ENCODE peak calls at places on chromosomes 2 and 18, in six cellular contexts. J, Q, T, X, H and A are unnamed samples.

GRCh38 chr18:79365701-79366100 is 30.0 kb upstream of the NFATC1 start:
- DNase-seq in J (no peak), Q (no peak), T (no peak), X (no peak), H (peak), A (no peak)

GRCh38 chr2:76599732-76600368 is 889.1 kb upstream of the GCFC2 start:
- DNase-seq in J (peak), Q (peak), T (peak), X (peak), H (no peak), A (no peak)

GRCh38 chr18:37160038-37160745 is 331.3 kb downstream of the KIAA1328 start:
- DNase-seq in J (no peak), Q (no peak), T (no peak), X (no peak), H (no peak), A (no peak)

GRCh38 chr2:240787521-240788472 is 32.2 kb downstream of the KIF1A start:
- DNase-seq in J (peak), Q (no peak), T (no peak), X (no peak), H (peak), A (no peak)

GRCh38 chr2:67709835-67710234 is 312.7 kb downstream of the ETAA1 start:
- DNase-seq in J (no peak), Q (no peak), T (no peak), X (no peak), H (no peak), A (no peak)

GRCh38 chr2:236503583-236503982 is 66.0 kb upstream of the ACKR3 start:
- DNase-seq in J (no peak), Q (no peak), T (no peak), X (no peak), H (no peak), A (no peak)

GRCh38 chr2:17375262-17375661 is 143.0 kb downstream of the RAD51AP2 start:
- DNase-seq in J (no peak), Q (no peak), T (no peak), X (no peak), H (no peak), A (no peak)

GRCh38 chr18:46629356-46629755 is 27.7 kb downstream of the LOXHD1 start:
- DNase-seq in J (no peak), Q (no peak), T (no peak), X (no peak), H (no peak), A (no peak)

GRCh38 chr2:119681196-119681867 is 2.3 kb downstream of the TMEM177 start:
- DNase-seq in J (no peak), Q (no peak), T (no peak), X (no peak), H (peak), A (no peak)

GRCh38 chr18:80161781-80162417 is 52.8 kb downstream of the ADNP2 start:
- DNase-seq in J (no peak), Q (no peak), T (no peak), X (no peak), H (no peak), A (no peak)

GRCh38 chr18:58525517-58525916 is 103.4 kb downstream of the ALPK2 start:
- DNase-seq in J (no peak), Q (no peak), T (no peak), X (no peak), H (no peak), A (no peak)

GRCh38 chr18:961644-962355 is 57.1 kb downstream of the ADCYAP1 start:
- DNase-seq in J (peak), Q (peak), T (peak), X (no peak), H (no peak), A (no peak)

GRCh38 chr18:70289351-70290330 is 796 bp downstream of the SOCS6 start:
- DNase-seq in J (peak), Q (peak), T (peak), X (peak), H (peak), A (no peak)

GRCh38 chr2:203711399-203711798 is 5.0 kb downstream of the CD28 start:
- DNase-seq in J (no peak), Q (no peak), T (no peak), X (no peak), H (no peak), A (no peak)

GRCh38 chr2:63189026-63189425 is 138.4 kb downstream of the OTX1 start:
- DNase-seq in J (no peak), Q (peak), T (peak), X (peak), H (no peak), A (no peak)

GRCh38 chr2:136019304-136019703 is 33.9 kb upstream of the DARS1 start:
- DNase-seq in J (no peak), Q (no peak), T (no peak), X (no peak), H (no peak), A (no peak)

GRCh38 chr2:237072067-237072931 is 13.4 kb upstream of the COPS8 start:
- DNase-seq in J (peak), Q (peak), T (peak), X (peak), H (peak), A (peak)

GRCh38 chr2:207040606-207041173 is 101.4 kb downstream of the CPO start:
- DNase-seq in J (no peak), Q (no peak), T (no peak), X (no peak), H (no peak), A (no peak)

GRCh38 chr18:44458777-44459176 is 221.9 kb upstream of the SETBP1 start:
- DNase-seq in J (no peak), Q (no peak), T (no peak), X (no peak), H (no peak), A (no peak)

GRCh38 chr2:63875143-63875542 is 33.4 kb downstream of the UGP2 start:
- DNase-seq in J (no peak), Q (no peak), T (no peak), X (no peak), H (no peak), A (no peak)

GRCh38 chr2:174053784-174054183 is 88.6 kb upstream of the SP3 start:
- DNase-seq in J (no peak), Q (peak), T (no peak), X (no peak), H (no peak), A (no peak)

GRCh38 chr18:39489426-39489825 is 1923.8 kb upstream of the CELF4 start:
- DNase-seq in J (no peak), Q (no peak), T (no peak), X (no peak), H (no peak), A (no peak)

GRCh38 chr2:7950035-7950612 is 731.7 kb upstream of the ID2 start:
- DNase-seq in J (no peak), Q (no peak), T (no peak), X (no peak), H (no peak), A (peak)

GRCh38 chr2:119179951-119180350 is 21.4 kb upstream of the C1QL2 start:
- DNase-seq in J (no peak), Q (no peak), T (no peak), X (no peak), H (no peak), A (no peak)

GRCh38 chr2:109721117-109721504 is 73.0 kb upstream of the RGPD5 start:
- DNase-seq in J (no peak), Q (no peak), T (no peak), X (no peak), H (no peak), A (no peak)

GRCh38 chr18:21191596-21192307 is 50.3 kb upstream of the GREB1L start:
- DNase-seq in J (peak), Q (peak), T (peak), X (peak), H (no peak), A (no peak)

GRCh38 chr18:79627750-79628294 is 51.8 kb upstream of the CTDP1 start:
- DNase-seq in J (no peak), Q (no peak), T (no peak), X (no peak), H (peak), A (no peak)

GRCh38 chr2:241935314-241935713 is 65.8 kb downstream of the RTP5 start:
- DNase-seq in J (no peak), Q (no peak), T (no peak), X (no peak), H (no peak), A (no peak)

GRCh38 chr2:222865301-222865700 is 4.5 kb downstream of the ACSL3 start:
- DNase-seq in J (no peak), Q (no peak), T (no peak), X (no peak), H (no peak), A (no peak)
- H3K4me3 ChIP-seq in J (no peak), Q (no peak), T (no peak), X (no peak), H (no peak), A (no peak)

GRCh38 chr18:25974630-25975077 is 115.8 kb downstream of the SS18 start:
- DNase-seq in J (no peak), Q (no peak), T (no peak), X (no peak), H (no peak), A (no peak)
- TF ChIP-seq CTCF in J (no peak), Q (no peak), T (no peak), X (no peak), H (no peak), A (no peak)

DNA sequence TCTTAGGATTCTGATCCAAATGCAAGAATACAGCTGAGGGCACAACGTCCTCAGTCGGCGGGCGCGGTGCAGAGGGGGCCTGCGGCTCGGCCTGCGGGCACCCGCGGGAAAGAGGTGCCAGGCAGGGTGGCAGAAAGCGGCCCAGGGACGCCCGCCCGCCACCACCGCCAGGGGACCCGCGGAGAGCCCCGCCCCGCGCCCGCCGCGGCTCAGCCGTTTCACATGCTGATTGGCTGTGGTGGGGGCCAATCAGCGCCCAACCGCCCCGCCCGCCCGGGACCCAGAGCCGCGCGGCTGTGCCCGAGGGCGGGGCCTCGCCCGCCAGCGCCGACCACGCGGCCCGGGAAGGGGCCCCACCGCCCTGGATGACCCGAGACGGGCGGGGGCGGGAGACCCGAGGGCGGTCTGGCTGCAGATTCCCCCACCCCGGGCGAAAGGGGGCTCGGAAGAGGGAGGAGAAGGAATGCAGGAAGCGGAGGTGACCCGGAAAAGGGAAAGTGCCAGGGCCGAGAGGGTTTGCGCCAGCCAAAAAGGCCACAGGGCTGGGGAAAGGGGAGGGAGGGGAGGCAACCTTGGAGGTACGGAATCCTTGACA is 8.0 kb downstream of the IRS1 start:
- DNase-seq in J (peak), Q (peak), T (peak), X (peak), H (peak), A (peak)
- H3K27ac ChIP-seq in J (peak), Q (peak), T (peak), X (peak), H (peak), A (peak)

DNA sequence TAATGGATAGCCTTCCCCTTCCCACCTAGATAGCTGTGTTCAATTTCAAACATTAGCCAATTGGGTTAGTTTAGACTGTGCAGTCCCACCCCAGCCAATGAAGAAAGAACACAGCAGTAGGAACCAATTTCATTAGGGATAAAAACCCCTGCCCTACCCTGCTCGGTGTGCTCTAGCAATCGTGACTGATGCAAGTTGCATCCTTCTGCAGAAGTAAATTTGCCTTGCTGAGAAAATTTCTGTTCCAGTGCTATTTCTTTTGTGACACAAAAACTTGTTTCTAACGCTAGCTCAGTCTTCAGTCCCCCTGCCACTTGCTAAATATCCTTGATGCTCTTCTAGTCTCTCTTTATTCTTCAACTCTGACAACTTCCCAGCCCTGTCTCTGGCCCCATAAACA is 15.2 kb upstream of the SAP130 start:
- DNase-seq in J (no peak), Q (no peak), T (no peak), X (no peak), H (no peak), A (no peak)
- H3K4me3 ChIP-seq in J (no peak), Q (no peak), T (no peak), X (no peak), H (no peak), A (no peak)

GRCh38 chr2:26519396-26519991 is 41.6 kb upstream of the OTOF start:
- DNase-seq in J (no peak), Q (no peak), T (no peak), X (no peak), H (no peak), A (no peak)

GRCh38 chr2:26522325-26523120 is 44.6 kb upstream of the OTOF start:
- DNase-seq in J (no peak), Q (no peak), T (no peak), X (peak), H (no peak), A (no peak)

GRCh38 chr2:26520065-26520464 is 42.1 kb upstream of the OTOF start:
- DNase-seq in J (no peak), Q (no peak), T (no peak), X (no peak), H (no peak), A (no peak)

GRCh38 chr2:26521913-26522180 is 43.9 kb upstream of the OTOF start:
- DNase-seq in J (no peak), Q (no peak), T (no peak), X (no peak), H (no peak), A (no peak)

GRCh38 chr2:26521054-26521912 is 43.4 kb upstream of the OTOF start:
- DNase-seq in J (no peak), Q (peak), T (peak), X (no peak), H (no peak), A (no peak)
- TF ChIP-seq CTCF in J (peak), Q (peak), T (peak), X (peak), H (peak), A (no peak)

DNA sequence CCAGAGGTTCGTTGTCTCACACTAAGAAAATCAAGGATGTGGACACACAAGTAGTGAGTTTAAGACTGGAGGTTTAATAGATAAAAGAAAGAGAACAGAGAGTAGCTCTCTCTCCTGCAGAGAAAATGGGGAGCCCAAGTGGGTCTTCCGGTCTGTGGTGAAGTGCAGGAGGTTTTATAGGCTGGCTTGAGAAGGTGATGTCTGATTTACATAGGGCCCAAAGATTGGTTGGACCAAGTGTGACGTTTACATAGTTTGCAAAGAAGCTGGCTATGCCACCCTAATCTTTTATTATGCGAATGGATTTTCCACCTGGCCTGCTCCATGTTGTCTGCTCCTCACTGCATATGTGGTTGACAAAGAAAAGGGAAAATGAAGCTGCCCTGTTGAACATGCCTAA is 430.4 kb upstream of the TRIB2 start:
- DNase-seq in J (no peak), Q (no peak), T (no peak), X (no peak), H (no peak), A (no peak)
- H3K27ac ChIP-seq in J (no peak), Q (no peak), T (no peak), X (no peak), H (no peak), A (no peak)

GRCh38 chr2:229486673-229487072 is 215.6 kb upstream of the PID1 start:
- DNase-seq in J (no peak), Q (peak), T (no peak), X (no peak), H (no peak), A (no peak)
- H3K4me3 ChIP-seq in J (no peak), Q (no peak), T (no peak), X (no peak), H (no peak), A (no peak)

DNA sequence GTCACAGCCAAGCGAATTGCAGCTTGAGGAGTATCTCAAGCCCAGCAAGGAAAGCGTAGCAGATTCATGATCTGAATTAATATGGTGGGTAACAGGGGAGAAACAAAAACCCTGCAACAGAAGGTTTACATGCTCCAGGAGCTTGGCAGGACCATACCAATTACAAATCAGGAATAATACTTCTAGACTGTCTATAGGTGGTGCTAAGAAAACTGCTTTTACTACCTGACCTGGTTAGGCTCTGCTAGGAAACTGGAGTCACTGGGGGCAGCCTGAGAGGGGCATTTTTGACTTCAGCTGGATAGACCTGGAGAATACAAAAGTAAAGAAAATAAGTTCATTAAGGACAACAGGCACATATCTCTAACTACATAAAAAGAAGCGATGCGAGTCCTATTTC is 24.6 kb upstream of the SPOPL start:
- DNase-seq in J (no peak), Q (no peak), T (no peak), X (no peak), H (no peak), A (no peak)
- TF ChIP-seq CTCF in J (no peak), Q (peak), T (no peak), X (no peak), H (no peak), A (no peak)

GRCh38 chr18:9792565-9793226 is 84.6 kb downstream of the RAB31 start:
- DNase-seq in J (no peak), Q (peak), T (no peak), X (no peak), H (no peak), A (no peak)

GRCh38 chr18:9802175-9802747 is 83.5 kb upstream of the TXNDC2 start:
- DNase-seq in J (no peak), Q (no peak), T (no peak), X (no peak), H (no peak), A (no peak)

GRCh38 chr18:9802774-9803697 is 82.7 kb upstream of the TXNDC2 start:
- DNase-seq in J (no peak), Q (peak), T (no peak), X (no peak), H (no peak), A (peak)

DNA sequence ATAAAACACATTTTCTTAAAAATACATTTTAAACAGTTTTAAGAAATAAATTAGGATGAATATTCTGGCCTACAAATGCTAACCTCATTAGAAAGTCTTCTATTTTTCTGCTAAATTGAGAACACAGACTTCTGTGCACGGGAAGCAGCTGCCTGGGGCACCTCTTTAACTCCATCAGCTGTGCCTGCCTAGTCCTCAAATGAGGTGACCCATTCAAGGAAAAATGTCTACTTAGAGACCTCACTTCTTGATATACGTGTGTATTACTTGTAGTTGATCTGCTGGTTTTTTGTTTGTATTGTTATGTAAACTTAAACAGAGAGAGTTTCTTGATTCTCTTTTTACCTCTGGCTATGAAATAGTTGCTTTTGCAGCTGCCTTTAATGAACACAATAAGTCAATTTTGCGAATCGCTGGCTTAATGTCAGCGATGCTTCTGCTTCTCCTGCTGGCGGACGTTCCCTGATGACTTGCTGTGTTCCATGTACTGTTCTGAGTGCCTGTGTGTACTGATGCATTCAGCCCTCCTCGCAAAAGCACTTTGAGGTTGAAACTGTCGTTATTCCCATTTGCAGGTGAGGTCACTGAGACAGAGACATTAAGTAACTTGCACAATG is 88.7 kb upstream of the TXNDC2 start:
- DNase-seq in J (no peak), Q (no peak), T (no peak), X (no peak), H (no peak), A (no peak)
- H3K27ac ChIP-seq in J (no peak), Q (no peak), T (no peak), X (no peak), H (no peak), A (no peak)

GRCh38 chr2:219274392-219274921 is 4.7 kb upstream of the DNAJB2 start:
- DNase-seq in J (no peak), Q (no peak), T (no peak), X (peak), H (no peak), A (peak)
- H3K4me3 ChIP-seq in J (no peak), Q (no peak), T (no peak), X (no peak), H (no peak), A (no peak)